ENCODE peak calls at places on chromosome 15, in seven cellular contexts. G is upper lobe of right lung, K is fibroblast of pulmonary artery, T is COR-L47, D is caudate nucleus, U is AG04450, Q is SW 1271. S is an unnamed sample.

GRCh38 chr15:43214169-43214568 is 6.6 kb downstream of the EPB42 start:
- DNase-seq in G (no peak), K (no peak), T (no peak), D (no peak), U (no peak), Q (no peak), S (no peak)

GRCh38 chr15:80982205-80982604 is 7.4 kb downstream of the MESD start:
- DNase-seq in G (no peak), K (no peak), T (no peak), D (no peak), U (no peak), Q (no peak), S (no peak)

GRCh38 chr15:84864429-84864795 is 20.1 kb upstream of the SLC28A1 start:
- DNase-seq in G (no peak), K (no peak), T (no peak), D (no peak), U (no peak), Q (no peak), S (no peak)

GRCh38 chr15:87604857-87605446 is 651.6 kb downstream of the NTRK3 start:
- DNase-seq in G (no peak), K (peak; percentile 42), T (no peak), D (no peak), U (no peak), Q (peak; percentile 20), S (no peak)

GRCh38 chr15:90190606-90191343 is 10.4 kb upstream of the SEMA4B start:
- DNase-seq in G (no peak), K (no peak), T (no peak), D (no peak), U (no peak), Q (no peak), S (no peak)

GRCh38 chr15:29688981-29689723 is 133.1 kb downstream of the TJP1 start:
- DNase-seq in G (no peak), K (no peak), T (no peak), D (no peak), U (no peak), Q (no peak), S (no peak)

GRCh38 chr15:90599639-90600038 is 69.9 kb downstream of the CRTC3 start:
- DNase-seq in G (no peak), K (no peak), T (no peak), D (no peak), U (no peak), Q (no peak), S (no peak)

GRCh38 chr15:47750740-47751262 is 33.5 kb downstream of the SEMA6D start:
- DNase-seq in G (no peak), K (no peak), T (no peak), D (no peak), U (no peak), Q (no peak), S (no peak)

GRCh38 chr15:34620814-34621213 is 37.4 kb upstream of the GOLGA8B start:
- DNase-seq in G (no peak), K (no peak), T (no peak), D (no peak), U (no peak), Q (no peak), S (no peak)

GRCh38 chr15:68833734-68834334 is 13.1 kb upstream of the ANP32A start:
- DNase-seq in G (no peak), K (no peak), T (no peak), D (no peak), U (no peak), Q (no peak), S (no peak)

GRCh38 chr15:67109141-67110034 is 44.0 kb downstream of the SMAD3 start:
- DNase-seq in G (peak; percentile 76), K (peak; percentile 98), T (no peak), D (no peak), U (peak; percentile 97), Q (peak; percentile 58), S (no peak)

GRCh38 chr15:44319385-44319784 is 30.9 kb downstream of the GOLM2 start:
- DNase-seq in G (no peak), K (no peak), T (no peak), D (no peak), U (no peak), Q (no peak), S (no peak)

GRCh38 chr15:67117356-67117755 is 52.0 kb downstream of the SMAD3 start:
- DNase-seq in G (no peak), K (peak; percentile 78), T (no peak), D (no peak), U (no peak), Q (no peak), S (no peak)

GRCh38 chr15:40441012-40441735 is 421 bp downstream of the BAHD1 start:
- DNase-seq in G (no peak), K (no peak), T (peak; percentile 80), D (no peak), U (no peak), Q (peak; percentile 36), S (no peak)

GRCh38 chr15:77455696-77456293 is 35.1 kb downstream of the HMG20A start:
- DNase-seq in G (no peak), K (peak; percentile 87), T (no peak), D (no peak), U (peak; percentile 54), Q (peak; percentile 18), S (no peak)

GRCh38 chr15:81940467-81941451 is 105.1 kb downstream of the MEX3B start:
- DNase-seq in G (no peak), K (peak; percentile 27), T (no peak), D (no peak), U (peak; percentile 75), Q (peak; percentile 27), S (no peak)

GRCh38 chr15:90664650-90665287 is 52.4 kb upstream of the BLM start:
- DNase-seq in G (peak; percentile 79), K (peak; percentile 44), T (peak; percentile 12), D (no peak), U (no peak), Q (peak; percentile 44), S (no peak)

GRCh38 chr15:70356919-70357318 is 259.2 kb upstream of the TLE3 start:
- DNase-seq in G (peak; percentile 32), K (no peak), T (no peak), D (no peak), U (no peak), Q (no peak), S (no peak)

GRCh38 chr15:41882689-41883483 is 11.0 kb downstream of the SPTBN5 start:
- DNase-seq in G (no peak), K (no peak), T (peak; percentile 19), D (no peak), U (no peak), Q (no peak), S (no peak)

GRCh38 chr15:64549860-64550259 is 89.5 kb downstream of the ZNF609 start:
- DNase-seq in G (no peak), K (no peak), T (no peak), D (no peak), U (no peak), Q (no peak), S (no peak)

GRCh38 chr15:61519296-61519695 is 290.2 kb upstream of the RORA start:
- DNase-seq in G (no peak), K (no peak), T (no peak), D (no peak), U (no peak), Q (no peak), S (no peak)

GRCh38 chr15:96052572-96053038 is 277.9 kb upstream of the NR2F2 start:
- DNase-seq in G (no peak), K (no peak), T (no peak), D (no peak), U (no peak), Q (no peak), S (no peak)

GRCh38 chr15:88637841-88638625 is 783 bp upstream of the ISG20 start:
- DNase-seq in G (no peak), K (no peak), T (no peak), D (no peak), U (no peak), Q (peak; percentile 60), S (no peak)

GRCh38 chr15:89627256-89627970 is 27.9 kb downstream of the KIF7 start:
- DNase-seq in G (no peak), K (no peak), T (no peak), D (no peak), U (no peak), Q (no peak), S (no peak)

GRCh38 chr15:85744636-85745422 is 49.9 kb downstream of the KLHL25 start:
- DNase-seq in G (no peak), K (no peak), T (no peak), D (no peak), U (no peak), Q (no peak), S (no peak)

GRCh38 chr15:61264986-61265385 is 35.9 kb upstream of the RORA start:
- DNase-seq in G (no peak), K (no peak), T (no peak), D (no peak), U (no peak), Q (no peak), S (no peak)

GRCh38 chr15:35692256-35692867 is 146.4 kb upstream of the DPH6 start:
- DNase-seq in G (no peak), K (peak; percentile 69), T (no peak), D (no peak), U (no peak), Q (no peak), S (no peak)

GRCh38 chr15:84749111-84749991 is 959 bp downstream of the ZNF592 start:
- DNase-seq in G (peak; percentile 70), K (peak; percentile 40), T (no peak), D (no peak), U (no peak), Q (no peak), S (peak; percentile 76)

S was measured in activated CD4-positive, alpha-beta memory T cell treated with anti-CD3 and anti-CD28 coated beads, Interleukin-2, amount 10 ng/mL, durations not matched to agents 7 days and 5 days.